ENCODE peak calls at places on chromosomes 2 and 18, in four cellular contexts. One of them, this sample, is unnamed.

GRCh38 chr2:40360652-40361051 is 91.2 kb downstream of the SLC8A1 start:
- DNase-seq in A549: no peak
- DNase-seq in HepG2: no peak
- DNase-seq in K562: no peak
- DNase-seq in this sample: no peak

GRCh38 chr18:59079264-59079972 is 60.3 kb upstream of the SEC11C start:
- DNase-seq in A549: no peak
- DNase-seq in HepG2: no peak
- DNase-seq in K562: no peak
- DNase-seq in this sample: no peak

GRCh38 chr2:15359716-15360531 is 201.2 kb downstream of the NBAS start:
- DNase-seq in A549: no peak
- DNase-seq in HepG2: peak
- DNase-seq in K562: no peak
- DNase-seq in this sample: no peak

GRCh38 chr2:46230115-46230571 is 67.1 kb upstream of the EPAS1 start:
- DNase-seq in A549: peak
- DNase-seq in HepG2: peak
- DNase-seq in K562: no peak
- DNase-seq in this sample: peak

GRCh38 chr18:7592305-7593071 is 25.4 kb downstream of the PTPRM start:
- DNase-seq in A549: no peak
- DNase-seq in HepG2: no peak
- DNase-seq in K562: no peak
- DNase-seq in this sample: no peak

GRCh38 chr2:33216508-33217182 is 259.8 kb upstream of the RASGRP3 start:
- DNase-seq in A549: no peak
- DNase-seq in HepG2: no peak
- DNase-seq in K562: no peak
- DNase-seq in this sample: no peak

GRCh38 chr2:204078003-204078698 is 141.6 kb downstream of the ICOS start:
- DNase-seq in A549: no peak
- DNase-seq in HepG2: no peak
- DNase-seq in K562: no peak
- DNase-seq in this sample: no peak

GRCh38 chr2:68811364-68811763 is 59.8 kb downstream of the BMP10 start:
- DNase-seq in A549: no peak
- DNase-seq in HepG2: no peak
- DNase-seq in K562: no peak
- DNase-seq in this sample: no peak

GRCh38 chr2:85259101-85259590 is 68.6 kb downstream of the TGOLN2 start:
- DNase-seq in A549: no peak
- DNase-seq in HepG2: no peak
- DNase-seq in K562: no peak
- DNase-seq in this sample: no peak

GRCh38 chr18:41121116-41121826 is 833.8 kb upstream of the PIK3C3 start:
- DNase-seq in A549: no peak
- DNase-seq in HepG2: no peak
- DNase-seq in K562: no peak
- DNase-seq in this sample: no peak

GRCh38 chr2:47043142-47043890 is 111.8 kb downstream of the STPG4 start:
- DNase-seq in A549: peak
- DNase-seq in HepG2: peak
- DNase-seq in K562: no peak
- DNase-seq in this sample: no peak

GRCh38 chr2:23562143-23562542 is 177.2 kb downstream of the KLHL29 start:
- DNase-seq in A549: no peak
- DNase-seq in HepG2: no peak
- DNase-seq in K562: no peak
- DNase-seq in this sample: no peak

GRCh38 chr2:180056367-180057118 is 49.4 kb upstream of the CWC22 start:
- DNase-seq in A549: no peak
- DNase-seq in HepG2: no peak
- DNase-seq in K562: peak
- DNase-seq in this sample: no peak

GRCh38 chr2:61471905-61472805 is 1.3 kb upstream of the USP34 start:
- DNase-seq in A549: no peak
- DNase-seq in HepG2: peak
- DNase-seq in K562: peak
- DNase-seq in this sample: no peak

GRCh38 chr2:74008761-74009395 is 24.2 kb downstream of the TET3 start:
- DNase-seq in A549: no peak
- DNase-seq in HepG2: no peak
- DNase-seq in K562: no peak
- DNase-seq in this sample: no peak

GRCh38 chr2:10089565-10090183 is 9.5 kb upstream of the CYS1 start:
- DNase-seq in A549: no peak
- DNase-seq in HepG2: no peak
- DNase-seq in K562: no peak
- DNase-seq in this sample: no peak

GRCh38 chr2:112887904-112888303 is 23.1 kb upstream of the IL37 start:
- DNase-seq in A549: no peak
- DNase-seq in HepG2: no peak
- DNase-seq in K562: no peak
- DNase-seq in this sample: no peak

GRCh38 chr2:150388289-150388625 is 99.2 kb downstream of the RND3 start:
- DNase-seq in A549: no peak
- DNase-seq in HepG2: no peak
- DNase-seq in K562: no peak
- DNase-seq in this sample: no peak

GRCh38 chr2:55045685-55046221 is 4.5 kb downstream of the RTN4 start:
- DNase-seq in A549: no peak
- DNase-seq in HepG2: peak
- DNase-seq in K562: no peak
- DNase-seq in this sample: no peak

GRCh38 chr2:215899111-215900074 is 114.0 kb downstream of the MREG start:
- DNase-seq in A549: no peak
- DNase-seq in HepG2: no peak
- DNase-seq in K562: no peak
- DNase-seq in this sample: no peak

GRCh38 chr2:183248866-183249567 is 124.8 kb downstream of the NUP35 start:
- DNase-seq in A549: peak
- DNase-seq in HepG2: peak
- DNase-seq in K562: peak
- DNase-seq in this sample: no peak

GRCh38 chr2:198545411-198545810 is 741.0 kb downstream of the PLCL1 start:
- DNase-seq in A549: no peak
- DNase-seq in HepG2: no peak
- DNase-seq in K562: no peak
- DNase-seq in this sample: no peak

GRCh38 chr2:30730736-30731135 is 76.5 kb downstream of the CAPN13 start:
- DNase-seq in A549: no peak
- DNase-seq in HepG2: no peak
- DNase-seq in K562: no peak
- DNase-seq in this sample: no peak

GRCh38 chr18:8477615-8478014 is 131.6 kb upstream of the RAB12 start:
- DNase-seq in A549: no peak
- DNase-seq in HepG2: no peak
- DNase-seq in K562: no peak
- DNase-seq in this sample: no peak

GRCh38 chr2:36380624-36381481 is 25.3 kb downstream of the CRIM1 start:
- DNase-seq in A549: peak
- DNase-seq in HepG2: peak
- DNase-seq in K562: no peak
- DNase-seq in this sample: no peak

GRCh38 chr2:192313773-192314172 is 119.0 kb upstream of the TMEFF2 start:
- DNase-seq in A549: no peak
- DNase-seq in HepG2: no peak
- DNase-seq in K562: no peak
- DNase-seq in this sample: no peak

GRCh38 chr18:48161911-48162698 is 231.6 kb upstream of the SMAD2 start:
- DNase-seq in A549: peak
- DNase-seq in HepG2: no peak
- DNase-seq in K562: no peak
- DNase-seq in this sample: no peak

GRCh38 chr2:95062716-95063400 is 37.4 kb downstream of the MAL start:
- DNase-seq in A549: no peak
- DNase-seq in HepG2: peak
- DNase-seq in K562: no peak
- DNase-seq in this sample: peak

GRCh38 chr2:21836766-21837543 is 713.2 kb downstream of the TDRD15 start:
- DNase-seq in A549: no peak
- DNase-seq in HepG2: no peak
- DNase-seq in K562: no peak
- DNase-seq in this sample: no peak
- TF ChIP-seq CHD2 in A549: no peak
- TF ChIP-seq CHD2 in HepG2: no peak
- TF ChIP-seq CHD2 in K562: no peak
- TF ChIP-seq CHD2 in this sample: no peak

DNA sequence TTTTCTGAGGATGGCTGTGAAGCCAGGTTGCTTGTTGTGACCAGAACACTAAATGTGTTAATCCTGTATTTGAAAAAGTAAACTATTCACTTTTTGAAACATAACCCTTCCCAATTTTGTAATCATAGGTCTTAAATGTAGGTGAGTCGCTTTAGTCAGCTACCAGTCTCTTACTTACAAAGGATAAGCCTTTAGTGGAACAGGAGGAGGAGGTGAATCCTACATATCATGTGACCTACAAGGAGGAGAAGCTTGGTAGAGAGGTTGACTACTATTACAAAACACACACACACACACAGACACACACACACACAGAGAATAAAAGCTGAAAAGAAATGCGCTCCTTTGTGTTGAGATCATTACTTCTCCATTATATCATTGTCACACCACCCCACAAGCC is 59.9 kb upstream of the SPAG16 start:
- DNase-seq in A549: no peak
- DNase-seq in HepG2: no peak
- DNase-seq in K562: no peak
- DNase-seq in this sample: no peak
- TF ChIP-seq CHD2 in A549: no peak
- TF ChIP-seq CHD2 in HepG2: no peak
- TF ChIP-seq CHD2 in K562: no peak
- TF ChIP-seq CHD2 in this sample: no peak

GRCh38 chr2:11556101-11556806 is 22.4 kb downstream of the GREB1 start:
- DNase-seq in A549: no peak
- DNase-seq in HepG2: no peak
- DNase-seq in K562: no peak
- DNase-seq in this sample: no peak

GRCh38 chr2:11551569-11552259 is 17.9 kb downstream of the GREB1 start:
- DNase-seq in A549: no peak
- DNase-seq in HepG2: no peak
- DNase-seq in K562: peak
- DNase-seq in this sample: no peak

GRCh38 chr2:11554430-11554764 is 20.6 kb downstream of the GREB1 start:
- DNase-seq in A549: no peak
- DNase-seq in HepG2: no peak
- DNase-seq in K562: no peak
- DNase-seq in this sample: no peak

GRCh38 chr2:11552260-11552638 is 18.4 kb downstream of the GREB1 start:
- DNase-seq in A549: no peak
- DNase-seq in HepG2: no peak
- DNase-seq in K562: no peak
- DNase-seq in this sample: no peak

GRCh38 chr2:11553661-11554429 is 20.0 kb downstream of the GREB1 start:
- DNase-seq in A549: no peak
- DNase-seq in HepG2: no peak
- DNase-seq in K562: no peak
- DNase-seq in this sample: no peak
- TF ChIP-seq CHD2 in A549: no peak
- TF ChIP-seq CHD2 in HepG2: no peak
- TF ChIP-seq CHD2 in K562: no peak
- TF ChIP-seq CHD2 in this sample: no peak

GRCh38 chr18:61336766-61337165 is 3.5 kb downstream of the CDH20 start:
- DNase-seq in A549: no peak
- DNase-seq in HepG2: no peak
- DNase-seq in K562: no peak
- DNase-seq in this sample: no peak

GRCh38 chr18:61334951-61335736 is 1.9 kb downstream of the CDH20 start:
- DNase-seq in A549: no peak
- DNase-seq in HepG2: no peak
- DNase-seq in K562: no peak
- DNase-seq in this sample: no peak

GRCh38 chr18:61340148-61340547 is 6.9 kb downstream of the CDH20 start:
- DNase-seq in A549: no peak
- DNase-seq in HepG2: no peak
- DNase-seq in K562: no peak
- DNase-seq in this sample: no peak

GRCh38 chr18:61335737-61336555 is 2.7 kb downstream of the CDH20 start:
- DNase-seq in A549: no peak
- DNase-seq in HepG2: no peak
- DNase-seq in K562: no peak
- DNase-seq in this sample: no peak

DNA sequence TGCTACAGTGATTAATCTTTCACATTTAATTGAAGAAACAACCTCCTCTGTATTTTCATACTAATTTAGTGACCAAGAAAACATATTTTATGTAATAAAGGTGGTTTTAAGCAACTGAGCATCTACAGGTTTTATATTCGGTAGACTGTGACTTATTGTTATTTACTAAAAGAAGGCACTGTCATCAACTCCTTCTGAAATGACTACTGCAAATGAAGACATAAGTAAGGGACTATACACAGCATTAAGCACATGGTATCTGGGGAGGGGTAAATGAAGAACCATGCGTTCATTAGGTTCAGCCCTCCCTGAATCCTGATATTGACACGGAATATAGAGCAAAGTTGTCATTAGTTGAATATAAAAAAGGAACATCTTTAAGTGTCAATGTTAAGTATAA is 4.3 kb downstream of the CDH20 start:
- DNase-seq in A549: no peak
- DNase-seq in HepG2: no peak
- DNase-seq in K562: no peak
- DNase-seq in this sample: no peak
- TF ChIP-seq CHD2 in A549: no peak
- TF ChIP-seq CHD2 in HepG2: no peak
- TF ChIP-seq CHD2 in K562: no peak
- TF ChIP-seq CHD2 in this sample: no peak

GRCh38 chr2:216904554-216904953 is 44.7 kb upstream of the TNP1 start:
- DNase-seq in A549: no peak
- DNase-seq in HepG2: no peak
- DNase-seq in K562: no peak
- DNase-seq in this sample: no peak
- TF ChIP-seq CHD2 in A549: no peak
- TF ChIP-seq CHD2 in HepG2: no peak
- TF ChIP-seq CHD2 in K562: no peak
- TF ChIP-seq CHD2 in this sample: no peak

DNA sequence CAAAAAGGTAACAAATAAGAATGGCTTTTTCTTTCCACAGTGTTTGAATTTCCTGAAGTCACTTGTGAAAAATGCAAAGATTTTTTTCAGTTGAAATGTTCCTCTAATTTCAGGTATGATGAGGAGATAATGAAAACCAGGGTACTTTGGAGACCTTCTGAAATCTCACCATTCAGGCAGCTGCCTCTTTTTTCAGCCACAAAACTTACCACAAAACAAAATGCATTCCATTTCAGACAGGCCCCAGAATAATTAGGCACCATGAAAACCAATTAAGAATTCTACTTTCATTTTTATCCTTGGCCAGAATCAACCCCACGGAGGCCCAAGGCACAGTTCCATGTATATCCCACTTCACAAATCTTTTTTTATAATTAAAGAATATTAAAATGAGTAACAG is 880.3 kb upstream of the ACVR2A start:
- DNase-seq in A549: no peak
- DNase-seq in HepG2: no peak
- DNase-seq in K562: no peak
- DNase-seq in this sample: no peak
- TF ChIP-seq CHD2 in A549: no peak
- TF ChIP-seq CHD2 in HepG2: no peak
- TF ChIP-seq CHD2 in K562: no peak
- TF ChIP-seq CHD2 in this sample: no peak

This sample was measured in GM12878.